ENCODE peak calls at places on chromosomes 11 and 22, in seven cellular contexts. J is SW480; S is spleen; I is RWPE1; H is stimulated activated CD4-positive, alpha-beta T cell treated with anti-CD3 and anti-CD28 coated beads, TNF-alpha, amount 100 ng/mL, for 4 hours; U is fibroblast of villous mesenchyme; G is ELR. E is an unnamed sample.

GRCh38 chr22:49833340-49834007 is 5.8 kb upstream of the BRD1 start:
- DNase-seq in S (no peak), I (peak; percentile 36), G (no peak), J (no peak), U (no peak), H (no peak), E (no peak)

GRCh38 chr22:44181912-44182590 is 1.3 kb downstream of the PARVG start:
- DNase-seq in U (no peak), H (no peak), I (no peak), J (no peak), S (peak; percentile 89), G (no peak), E (no peak)

GRCh38 chr22:38756631-38757463 is 1.0 kb upstream of the SUN2 start:
- DNase-seq in G (no peak), H (no peak), J (no peak), I (no peak), S (peak; percentile 83), U (no peak), E (no peak)

GRCh38 chr11:77418981-77419592 is 54.8 kb downstream of the PAK1 start:
- DNase-seq in G (no peak), S (no peak), J (no peak), H (no peak), U (no peak), I (no peak), E (peak; percentile 10)

GRCh38 chr22:20429254-20430100 is 8.1 kb downstream of the SCARF2 start:
- DNase-seq in I (no peak), S (peak; percentile 96), U (no peak), J (peak; percentile 57), G (no peak), H (peak; percentile 70), E (no peak)

GRCh38 chr11:100190395-100190794 is 496.7 kb upstream of the ARHGAP42 start:
- DNase-seq in G (no peak), J (no peak), H (no peak), U (no peak), S (no peak), I (no peak), E (no peak)

GRCh38 chr11:113796663-113797259 is 17.2 kb downstream of the CLDN25 start:
- DNase-seq in S (no peak), U (peak; percentile 42), G (peak; percentile 66), I (peak; percentile 53), H (no peak), J (peak; percentile 43), E (peak; percentile 4)

GRCh38 chr22:24128631-24129601 is 52.4 kb upstream of the SUSD2 start:
- DNase-seq in S (no peak), G (no peak), U (no peak), J (no peak), H (no peak), I (no peak), E (no peak)

GRCh38 chr11:69870772-69871171 is 51.6 kb upstream of the FGF3 start:
- DNase-seq in S (no peak), G (no peak), U (peak; percentile 73), J (no peak), I (no peak), H (no peak), E (no peak)

GRCh38 chr11:11827272-11827671 is 14.5 kb upstream of the USP47 start:
- DNase-seq in G (no peak), U (no peak), S (no peak), J (no peak), I (no peak), H (no peak), E (no peak)

GRCh38 chr11:100576044-100577021 is 110.8 kb upstream of the ARHGAP42 start:
- DNase-seq in U (peak; percentile 74), G (peak; percentile 74), S (no peak), I (peak; percentile 28), J (peak; percentile 71), H (no peak), E (peak; percentile 57)

GRCh38 chr22:20551805-20552449 is 44.5 kb downstream of the MED15 start:
- DNase-seq in G (no peak), U (no peak), S (peak; percentile 76), H (no peak), I (no peak), J (no peak), E (no peak)

GRCh38 chr11:61141601-61142028 is 19.6 kb downstream of the VPS37C start:
- DNase-seq in U (no peak), H (no peak), S (peak; percentile 62), G (no peak), J (peak; percentile 62), I (no peak), E (no peak)

GRCh38 chr11:16091862-16092261 is 264.5 kb downstream of the SOX6 start:
- DNase-seq in H (no peak), I (no peak), S (no peak), G (no peak), J (no peak), U (no peak), E (no peak)

GRCh38 chr22:46769191-46769675 is 6.8 kb downstream of the TBC1D22A start:
- DNase-seq in S (peak; percentile 86), G (no peak), J (peak; percentile 22), H (no peak), I (no peak), U (no peak), E (no peak)

GRCh38 chr11:28170759-28171158 is 62.6 kb downstream of the METTL15 start:
- DNase-seq in S (no peak), I (no peak), H (no peak), J (no peak), U (no peak), G (no peak), E (no peak)